ENCODE peak calls at places on chromosomes 3 and 15, in six cellular contexts. X is aorta, Y is mammary epithelial cell, F is foreskin fibroblast, D is Karpas-422, H is transverse colon. U is an unnamed sample.
A peak's percentile ranks its signal among the peaks of the same experiment; 100 is the strongest.

GRCh38 chr15:67641453-67641852 is 99.0 kb downstream of the MAP2K5 start:
- DNase-seq in X (no peak), Y (no peak), F (no peak), D (no peak), H (no peak), U (no peak)

GRCh38 chr15:36911322-36911944 is 188.9 kb downstream of the MEIS2 start:
- DNase-seq in X (no peak), Y (peak; percentile 36), F (no peak), D (no peak), H (no peak), U (peak; percentile 57)

GRCh38 chr3:24923565-24923964 is 428.9 kb upstream of the THRB start:
- DNase-seq in X (no peak), Y (no peak), F (no peak), D (no peak), H (no peak), U (no peak)

GRCh38 chr3:121651684-121652083 is 9.0 kb downstream of the HCLS1 start:
- DNase-seq in X (no peak), Y (no peak), F (no peak), D (no peak), H (no peak), U (no peak)

GRCh38 chr15:99275061-99275460 is 23.8 kb downstream of the LRRC28 start:
- DNase-seq in X (no peak), Y (no peak), F (no peak), D (no peak), H (no peak), U (no peak)

GRCh38 chr15:98737721-98738120 is 89.4 kb downstream of the IGF1R start:
- DNase-seq in X (no peak), Y (no peak), F (no peak), D (no peak), H (no peak), U (no peak)

GRCh38 chr3:169668081-169668956 is 4.8 kb upstream of the MECOM start:
- DNase-seq in X (peak; percentile 85), Y (no peak), F (no peak), D (no peak), H (peak; percentile 40), U (no peak)

GRCh38 chr15:61171190-61171589 is 57.9 kb downstream of the RORA start:
- DNase-seq in X (no peak), Y (no peak), F (no peak), D (no peak), H (no peak), U (no peak)

GRCh38 chr3:175163686-175164085 is 304.6 kb downstream of the NAALADL2 start:
- DNase-seq in X (no peak), Y (no peak), F (no peak), D (no peak), H (no peak), U (no peak)

GRCh38 chr3:132317229-132317948 is at the start of gene ACP3:
- DNase-seq in X (no peak), Y (peak; percentile 76), F (peak; percentile 63), D (peak; percentile 75), H (peak; percentile 15), U (peak; percentile 37)

GRCh38 chr15:58628206-58629057 is 121.1 kb downstream of the ADAM10 start:
- DNase-seq in X (no peak), Y (peak; percentile 7), F (no peak), D (no peak), H (no peak), U (no peak)

GRCh38 chr3:158085358-158085757 is 20.9 kb downstream of the SHOX2 start:
- DNase-seq in X (no peak), Y (peak; percentile 75), F (no peak), D (no peak), H (no peak), U (no peak)

GRCh38 chr3:170352936-170353335 is 4.6 kb upstream of the SKIL start:
- DNase-seq in X (no peak), Y (no peak), F (no peak), D (no peak), H (no peak), U (no peak)

GRCh38 chr15:75143738-75144334 is 57.8 kb upstream of the C15orf39 start:
- DNase-seq in X (no peak), Y (no peak), F (no peak), D (no peak), H (no peak), U (no peak)

GRCh38 chr3:182235504-182235903 is 523.8 kb downstream of the SOX2 start:
- DNase-seq in X (no peak), Y (no peak), F (no peak), D (no peak), H (no peak), U (no peak)

DNA sequence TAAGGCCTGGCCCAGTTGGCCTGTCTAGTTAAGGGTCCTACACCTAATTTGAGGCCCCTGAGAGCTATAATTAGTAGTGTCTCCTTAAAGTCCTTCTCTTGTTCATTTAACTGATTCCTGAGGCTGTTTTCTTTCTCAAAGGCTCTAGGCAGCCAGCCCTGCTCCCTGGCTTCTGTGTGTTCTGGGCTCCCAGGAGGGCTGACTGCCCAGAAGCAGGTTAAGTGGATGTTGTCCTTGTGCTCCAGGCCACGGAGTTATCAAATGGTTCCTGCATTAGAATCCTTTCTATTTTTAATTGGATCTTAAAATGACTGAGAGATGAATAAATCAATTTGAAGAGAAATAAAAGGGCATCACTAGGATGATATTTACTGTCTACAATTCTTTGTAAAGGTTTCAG is 140.0 kb downstream of the SNRK start:
- DNase-seq in X (no peak), Y (no peak), F (no peak), D (no peak), H (no peak), U (no peak)
- H3K4me3 ChIP-seq in X (no peak overlapping the region), Y (no peak overlapping the region), F (no peak overlapping the region), D (no peak overlapping the region), H (no peak overlapping the region), U (no peak overlapping the region)

GRCh38 chr3:139332092-139332491 is 11.7 kb upstream of the MRPS22 start:
- DNase-seq in X (no peak), Y (no peak), F (no peak), D (no peak), H (no peak), U (no peak)
- H3K4me3 ChIP-seq in X (no peak overlapping the region), Y (no peak overlapping the region), F (no peak overlapping the region), D (no peak overlapping the region), H (no peak overlapping the region), U (no peak overlapping the region)

GRCh38 chr3:156349111-156349510 is 205.8 kb downstream of the SSR3 start:
- DNase-seq in X (no peak), Y (no peak), F (no peak), D (no peak), H (no peak), U (no peak)
- H3K4me3 ChIP-seq in X (no peak overlapping the region), Y (no peak overlapping the region), F (no peak overlapping the region), D (no peak overlapping the region), H (no peak overlapping the region), U (no peak overlapping the region)

GRCh38 chr3:69232447-69232846 is 110.1 kb upstream of the LMOD3 start:
- DNase-seq in X (no peak), Y (no peak), F (no peak), D (no peak), H (no peak), U (no peak)

GRCh38 chr3:69239063-69239462 is 116.7 kb upstream of the LMOD3 start:
- DNase-seq in X (no peak), Y (no peak), F (no peak), D (no peak), H (no peak), U (no peak)

GRCh38 chr3:69240651-69241578 is 118.5 kb upstream of the LMOD3 start:
- DNase-seq in X (no peak), Y (no peak), F (no peak), D (no peak), H (no peak), U (peak; percentile 14)

GRCh38 chr3:69241769-69242168 is 119.4 kb upstream of the LMOD3 start:
- DNase-seq in X (no peak), Y (no peak), F (no peak), D (no peak), H (no peak), U (no peak)

DNA sequence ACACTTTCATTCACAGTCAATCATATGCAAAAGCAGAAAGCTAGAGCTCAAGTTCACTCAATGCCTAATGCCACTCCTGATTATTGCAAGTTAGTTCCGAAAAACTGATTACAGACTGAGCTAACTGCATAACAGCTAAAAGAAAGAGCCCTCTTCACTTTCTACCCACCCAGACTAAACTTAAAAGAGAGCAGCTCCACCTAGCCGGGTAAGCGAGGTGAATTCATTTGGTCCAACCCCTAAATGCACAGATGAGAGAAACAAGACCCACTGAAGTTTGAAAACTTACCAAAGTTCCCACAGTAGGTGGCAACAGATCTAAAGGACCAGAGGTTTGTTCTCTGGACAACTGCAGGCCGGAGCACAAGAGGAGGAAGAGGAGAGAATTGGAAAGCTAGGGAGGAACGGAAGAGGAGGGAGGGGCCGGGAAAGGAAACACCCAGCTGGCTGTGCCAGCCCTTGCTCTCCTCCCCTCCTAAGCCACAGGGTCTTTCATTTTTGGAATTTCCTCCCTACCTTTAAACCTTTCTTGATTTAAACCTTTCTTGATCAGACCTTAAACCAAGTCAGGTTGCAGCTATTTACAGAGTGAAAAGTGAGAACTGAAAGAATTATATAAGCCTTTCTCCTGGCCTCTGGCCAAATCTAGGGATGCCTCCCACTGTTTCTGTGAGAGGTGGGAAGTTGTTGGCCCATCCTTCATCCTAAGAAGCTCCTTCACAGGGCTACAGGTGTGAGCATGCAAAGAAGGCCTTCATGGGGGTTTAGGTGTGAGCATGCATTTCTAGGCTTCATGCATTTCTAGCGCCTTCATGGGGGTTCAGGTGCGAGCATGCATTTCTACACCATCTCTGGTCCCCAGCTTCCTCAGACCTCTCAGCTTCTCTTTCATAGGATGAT is 114.7 kb upstream of the LMOD3 start:
- DNase-seq in X (no peak), Y (no peak), F (no peak), D (no peak), H (peak; percentile 32), U (no peak)
- H3K4me3 ChIP-seq in X (no peak overlapping the region), Y (no peak overlapping the region), F (no peak overlapping the region), D (no peak overlapping the region), H (no peak overlapping the region), U (no peak overlapping the region)